ENCODE peak calls at places on chromosomes 6 and 20, in four cellular contexts. F is stimulated activated CD4-positive, alpha-beta T cell treated with anti-CD3 and anti-CD28 coated beads, Interleukin-12 subunit alpha, Interleukin-12 subunit beta, amount 100 ng/mL, for 48 hours; Q is Calu3; B is cardiac muscle cell. K is an unnamed sample.

GRCh38 chr6:4543596-4543995 is 232.6 kb upstream of the CDYL start:
- DNase-seq in F (no peak), Q (no peak), B (no peak), K (no peak)

GRCh38 chr6:110951986-110952794 is 6.3 kb upstream of the GTF3C6 start:
- DNase-seq in F (no peak), Q (no peak), B (no peak), K (no peak)

GRCh38 chr6:10481101-10481500 is 40.0 kb upstream of the GCNT2 start:
- DNase-seq in F (no peak), Q (no peak), B (no peak), K (no peak)

GRCh38 chr20:3436864-3437574 is 29.6 kb upstream of the DNAAF9 start:
- DNase-seq in F (no peak), Q (no peak), B (no peak), K (no peak)

GRCh38 chr6:43800746-43801488 is 30.9 kb downstream of the VEGFA start:
- DNase-seq in F (no peak), Q (no peak), B (no peak), K (no peak)

GRCh38 chr6:147227770-147228320 is 23.6 kb downstream of the STXBP5 start:
- DNase-seq in F (no peak), Q (no peak), B (no peak), K (no peak)

GRCh38 chr6:43761666-43762409 is 8.2 kb upstream of the VEGFA start:
- DNase-seq in F (no peak), Q (no peak), B (no peak), K (no peak)

GRCh38 chr6:72418495-72418894 is 203.4 kb upstream of the KCNQ5 start:
- DNase-seq in F (no peak), Q (no peak), B (no peak), K (no peak)

GRCh38 chr6:155186052-155186658 is 77.7 kb upstream of the CLDN20 start:
- DNase-seq in F (peak; percentile 60), Q (no peak), B (no peak), K (no peak)

GRCh38 chr6:37137201-37137880 is 32.6 kb upstream of the PIM1 start:
- DNase-seq in F (peak; percentile 20), Q (peak; percentile 80), B (peak; percentile 73), K (peak; percentile 70)

GRCh38 chr20:33175123-33175522 is 7.2 kb downstream of the BPIFA2 start:
- DNase-seq in F (no peak), Q (no peak), B (no peak), K (no peak)

GRCh38 chr6:138416201-138416600 is 12.2 kb downstream of the HEBP2 start:
- DNase-seq in F (no peak), Q (no peak), B (no peak), K (no peak)

GRCh38 chr20:20824924-20825584 is 112.6 kb upstream of the RALGAPA2 start:
- DNase-seq in F (peak; percentile 53), Q (peak; percentile 35), B (peak; percentile 69), K (peak; percentile 28)

GRCh38 chr6:6131492-6132109 is 124.9 kb upstream of the NRN1 start:
- DNase-seq in F (peak; percentile 35), Q (no peak), B (peak; percentile 9), K (no peak)

GRCh38 chr6:105553174-105553573 is 150.3 kb upstream of the PREP start:
- DNase-seq in F (no peak), Q (peak; percentile 17), B (no peak), K (no peak)

GRCh38 chr6:148471624-148472494 is 129.2 kb downstream of the SASH1 start:
- DNase-seq in F (no peak), Q (no peak), B (no peak), K (no peak)

GRCh38 chr6:80477591-80478370 is 371.3 kb downstream of the BCKDHB start:
- DNase-seq in F (no peak), Q (no peak), B (no peak), K (no peak)

GRCh38 chr6:122735618-122736017 is 43.9 kb upstream of the FABP7 start:
- DNase-seq in F (no peak), Q (no peak), B (no peak), K (no peak)

GRCh38 chr6:17220040-17220439 is 61.1 kb upstream of the RBM24 start:
- DNase-seq in F (no peak), Q (no peak), B (no peak), K (no peak)

GRCh38 chr6:158662607-158663464 is 13.0 kb downstream of the SYTL3 start:
- DNase-seq in F (no peak), Q (no peak), B (no peak), K (no peak)

GRCh38 chr20:11246251-11246775 is 572.5 kb upstream of the JAG1 start:
- DNase-seq in F (no peak), Q (no peak), B (no peak), K (no peak)

GRCh38 chr20:59820204-59821041 is 113.0 kb downstream of the SYCP2 start:
- DNase-seq in F (no peak), Q (no peak), B (no peak), K (no peak)

GRCh38 chr6:25173951-25174474 is 105.2 kb upstream of the CARMIL1 start:
- DNase-seq in F (no peak), Q (peak; percentile 83), B (no peak), K (no peak)

GRCh38 chr20:62571667-62572344 is 70.5 kb upstream of the SLCO4A1 start:
- DNase-seq in F (no peak), Q (peak; percentile 48), B (no peak), K (no peak)

GRCh38 chr6:10424005-10424404 is 9.1 kb upstream of the TFAP2A start:
- DNase-seq in F (no peak), Q (peak; percentile 34), B (no peak), K (no peak)

GRCh38 chr6:34912715-34913464 is 23.8 kb downstream of the ANKS1A start:
- DNase-seq in F (peak; percentile 17), Q (peak; percentile 32), B (no peak), K (no peak)

GRCh38 chr20:35058184-35058583 is 34.4 kb downstream of the TRPC4AP start:
- DNase-seq in F (no peak), Q (no peak), B (no peak), K (peak; percentile 24)